ENCODE peak calls at places on chromosomes 12 and 14, in eight cellular contexts. D is NCI-H774; Z is NCI-H1694 treated with DMSO at 0.1 percent for 48 hours; F is small intestine; R is Calu3; W is naive thymus-derived CD4-positive, alpha-beta T cell; N is neural crest cell; Q is neuronal stem cell. H is an unnamed sample.

GRCh38 chr14:30706704-30707103 is 84.6 kb downstream of the SCFD1 start:
- DNase-seq in W (no peak), N (no peak), R (no peak), Z (no peak), Q (no peak), F (no peak), D (no peak), H (no peak)

GRCh38 chr12:109762071-109762672 is 48.5 kb downstream of the FAM222A start:
- DNase-seq in D (no peak), N (no peak), Q (no peak), Z (no peak), W (no peak), R (no peak), F (no peak), H (no peak)

GRCh38 chr12:26028953-26029740 is 70.7 kb downstream of the RASSF8 start:
- DNase-seq in W (peak), N (peak), Z (peak), R (peak), Q (peak), D (peak), F (peak), H (peak)

GRCh38 chr12:113860059-113860820 is 105.9 kb downstream of the RBM19 start:
- DNase-seq in N (no peak), R (no peak), Z (peak), F (no peak), Q (no peak), W (no peak), D (no peak), H (no peak)

GRCh38 chr12:48118491-48118890 is 673 bp upstream of the PFKM start:
- DNase-seq in F (no peak), D (no peak), N (no peak), R (no peak), Z (no peak), Q (no peak), W (no peak), H (no peak)

GRCh38 chr14:32087173-32087861 is 10.2 kb downstream of the ARHGAP5 start:
- DNase-seq in F (no peak), W (no peak), Q (peak), D (no peak), R (no peak), N (no peak), Z (no peak), H (no peak)

GRCh38 chr12:53052419-53053222 is 2.8 kb downstream of the TNS2 start:
- DNase-seq in Q (no peak), F (peak), N (no peak), Z (no peak), R (peak), D (peak), W (no peak), H (no peak)

GRCh38 chr12:12381982-12382381 is 25.1 kb downstream of the BORCS5 start:
- DNase-seq in Q (no peak), Z (no peak), D (no peak), R (no peak), W (no peak), F (no peak), N (no peak), H (no peak)

GRCh38 chr12:118981285-118982201 is at the start of gene SRRM4:
- DNase-seq in D (peak), N (peak), Q (peak), W (no peak), F (no peak), Z (peak), R (no peak), H (no peak)

GRCh38 chr12:124823272-124823970 is 40.2 kb downstream of the SCARB1 start:
- DNase-seq in W (no peak), Q (no peak), Z (no peak), R (no peak), N (no peak), D (no peak), F (no peak), H (no peak)

GRCh38 chr12:77213316-77213715 is 147.9 kb upstream of the E2F7 start:
- DNase-seq in F (peak), R (peak), Q (no peak), D (no peak), W (no peak), Z (no peak), N (no peak), H (no peak)

GRCh38 chr12:123715151-123715676 is 3.1 kb downstream of the ATP6V0A2 start:
- DNase-seq in N (no peak), D (no peak), W (no peak), F (no peak), Z (no peak), Q (no peak), R (no peak), H (no peak)